ENCODE peak calls at places on chromosomes 1 and 21, in five cellular contexts. A is mesothelial cell of epicardium; K is CD8-positive, alpha-beta T cell; U is pancreas; P is upper lobe of right lung. X is an unnamed sample.

GRCh38 chr1:183234660-183235476 is 48.8 kb downstream of the LAMC2 start:
- DNase-seq in A (peak), K (no peak), U (peak), P (no peak), X (no peak)

GRCh38 chr21:14306143-14306907 is 76.6 kb downstream of the HSPA13 start:
- DNase-seq in A (no peak), K (no peak), U (no peak), P (no peak), X (no peak)

GRCh38 chr1:233227930-233228465 is 67.5 kb downstream of the PCNX2 start:
- DNase-seq in A (no peak), K (no peak), U (no peak), P (no peak), X (no peak)

GRCh38 chr21:43921979-43922945 is 57.2 kb downstream of the AGPAT3 start:
- DNase-seq in A (no peak), K (peak), U (no peak), P (no peak), X (peak)

GRCh38 chr1:55245781-55246180 is 30.6 kb upstream of the USP24 start:
- DNase-seq in A (no peak), K (no peak), U (no peak), P (no peak), X (no peak)

GRCh38 chr1:242146640-242147039 is 147.7 kb upstream of the MAP1LC3C start:
- DNase-seq in A (no peak), K (no peak), U (no peak), P (no peak), X (no peak)

GRCh38 chr1:67261646-67262045 is 46.0 kb upstream of the IL12RB2 start:
- DNase-seq in A (no peak), K (peak), U (no peak), P (no peak), X (no peak)

GRCh38 chr1:26786437-26787380 is 1.0 kb upstream of the PIGV start:
- DNase-seq in A (peak), K (peak), U (no peak), P (peak), X (peak)

GRCh38 chr1:226638608-226639007 is 90.0 kb downstream of the STUM start:
- DNase-seq in A (no peak), K (no peak), U (no peak), P (peak), X (no peak)

GRCh38 chr1:183783896-183784637 is 20.9 kb upstream of the RGL1 start:
- DNase-seq in A (peak), K (no peak), U (peak), P (no peak), X (no peak)

GRCh38 chr1:203673550-203674411 is 47.1 kb downstream of the ATP2B4 start:
- DNase-seq in A (no peak), K (peak), U (no peak), P (no peak), X (peak)

GRCh38 chr1:106651028-106651752 is 405.3 kb upstream of the PRMT6 start:
- DNase-seq in A (no peak), K (no peak), U (no peak), P (no peak), X (no peak)

GRCh38 chr1:229342902-229343587 is at the start of gene CCSAP:
- DNase-seq in A (peak), K (peak), U (peak), P (peak), X (peak)

GRCh38 chr1:15760520-15761211 is 2.1 kb downstream of the FBLIM1 start:
- DNase-seq in A (no peak), K (no peak), U (peak), P (no peak), X (peak)

DNA sequence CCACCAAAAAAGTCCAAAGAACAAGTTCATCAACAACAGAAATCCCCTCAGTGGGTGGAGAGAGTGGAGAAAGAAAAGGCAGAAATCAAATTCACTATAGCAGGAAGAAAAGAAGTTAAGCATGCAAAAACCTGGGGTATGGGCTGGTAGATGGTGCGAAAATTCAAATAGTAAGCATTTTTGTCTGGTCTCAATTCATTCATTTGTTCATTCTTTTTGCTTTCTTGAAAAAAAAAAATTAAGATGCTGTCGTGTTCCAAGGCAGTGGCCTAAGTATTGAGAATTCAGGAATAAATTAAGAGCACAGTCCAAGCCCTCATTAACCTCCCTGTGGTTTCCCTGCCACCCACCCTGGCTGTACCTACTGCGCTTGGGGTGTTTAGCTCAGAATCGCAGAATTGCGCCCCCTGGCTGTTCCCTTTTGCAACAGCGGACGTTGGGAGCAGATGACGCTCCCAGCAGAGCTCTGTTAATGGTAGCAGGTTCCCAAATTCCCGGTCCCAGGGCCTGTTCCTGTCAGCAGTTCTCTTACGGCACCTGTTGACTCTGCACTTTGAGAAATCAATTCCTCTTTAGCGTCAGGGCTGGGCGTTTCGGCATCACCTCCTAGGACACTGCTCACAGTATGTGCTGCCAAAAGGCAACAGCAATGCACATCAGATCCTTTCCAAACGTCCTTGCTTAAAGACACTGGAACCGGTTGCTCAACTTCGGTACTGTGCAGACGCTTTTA is 34.0 kb upstream of the SSX2IP start:
- DNase-seq in A (no peak), K (peak), U (no peak), P (no peak), X (no peak)
- TF ChIP-seq CTCF in A (peak), K (peak), U (peak), P (peak), X (peak)

GRCh38 chr1:93734999-93735398 is 53.4 kb upstream of the BCAR3 start:
- DNase-seq in A (no peak), K (no peak), U (no peak), P (no peak), X (no peak)
- TF ChIP-seq CTCF in A (no peak), K (no peak), U (no peak), P (no peak), X (peak)

GRCh38 chr21:44950351-44950750 is 10.5 kb downstream of the SLX9 start:
- DNase-seq in A (no peak), K (no peak), U (no peak), P (peak), X (no peak)

GRCh38 chr21:44951186-44951915 is 11.5 kb downstream of the SLX9 start:
- DNase-seq in A (no peak), K (no peak), U (no peak), P (peak), X (no peak)

GRCh38 chr21:44948426-44949120 is 8.7 kb downstream of the SLX9 start:
- DNase-seq in A (no peak), K (no peak), U (no peak), P (peak), X (no peak)

GRCh38 chr21:44949161-44950015 is 9.6 kb downstream of the SLX9 start:
- DNase-seq in A (peak), K (peak), U (peak), P (peak), X (peak)

GRCh38 chr21:44950016-44950326 is 10.1 kb downstream of the SLX9 start:
- DNase-seq in A (no peak), K (no peak), U (no peak), P (no peak), X (no peak)
- TF ChIP-seq CTCF in A (peak), K (no peak), U (no peak), P (no peak), X (no peak)

GRCh38 chr1:151946366-151946764 is 37.1 kb upstream of the THEM4 start:
- DNase-seq in A (no peak), K (no peak), U (no peak), P (no peak), X (no peak)

GRCh38 chr1:151948506-151948905 is 39.2 kb upstream of the THEM4 start:
- DNase-seq in A (no peak), K (no peak), U (no peak), P (no peak), X (no peak)

GRCh38 chr1:151947140-151947539 is 37.8 kb upstream of the THEM4 start:
- DNase-seq in A (no peak), K (no peak), U (no peak), P (no peak), X (no peak)

GRCh38 chr1:151952811-151953210 is 40.8 kb downstream of the S100A10 start:
- DNase-seq in A (no peak), K (no peak), U (no peak), P (no peak), X (no peak)

GRCh38 chr1:151949371-151950193 is 40.3 kb upstream of the THEM4 start:
- DNase-seq in A (no peak), K (no peak), U (no peak), P (no peak), X (no peak)
- TF ChIP-seq CTCF in A (no peak), K (no peak), U (no peak), P (no peak), X (no peak)

DNA sequence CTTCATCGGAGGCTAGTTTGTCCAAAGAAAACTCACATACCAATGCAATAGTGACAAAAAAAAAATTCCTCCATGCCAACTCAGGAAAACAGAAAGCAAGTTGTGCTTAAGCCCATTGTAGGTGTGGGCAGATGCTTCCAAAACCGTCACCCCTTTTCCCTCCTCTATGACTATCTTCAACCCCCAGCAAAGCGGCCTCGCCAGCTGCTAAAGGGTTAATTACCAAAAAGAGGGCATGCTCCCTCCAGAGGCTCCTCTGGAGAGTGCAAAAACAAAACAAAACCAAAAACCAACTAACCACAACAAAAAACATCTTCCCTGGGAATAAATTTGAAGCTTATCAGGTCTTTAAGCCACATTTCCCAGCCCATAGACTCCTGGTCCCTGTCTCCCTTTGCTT is 1.2 kb downstream of the LMOD1 start:
- DNase-seq in A (no peak), K (no peak), U (no peak), P (no peak), X (no peak)
- TF ChIP-seq CTCF in A (no peak), K (no peak), U (no peak), P (peak), X (peak)

DNA sequence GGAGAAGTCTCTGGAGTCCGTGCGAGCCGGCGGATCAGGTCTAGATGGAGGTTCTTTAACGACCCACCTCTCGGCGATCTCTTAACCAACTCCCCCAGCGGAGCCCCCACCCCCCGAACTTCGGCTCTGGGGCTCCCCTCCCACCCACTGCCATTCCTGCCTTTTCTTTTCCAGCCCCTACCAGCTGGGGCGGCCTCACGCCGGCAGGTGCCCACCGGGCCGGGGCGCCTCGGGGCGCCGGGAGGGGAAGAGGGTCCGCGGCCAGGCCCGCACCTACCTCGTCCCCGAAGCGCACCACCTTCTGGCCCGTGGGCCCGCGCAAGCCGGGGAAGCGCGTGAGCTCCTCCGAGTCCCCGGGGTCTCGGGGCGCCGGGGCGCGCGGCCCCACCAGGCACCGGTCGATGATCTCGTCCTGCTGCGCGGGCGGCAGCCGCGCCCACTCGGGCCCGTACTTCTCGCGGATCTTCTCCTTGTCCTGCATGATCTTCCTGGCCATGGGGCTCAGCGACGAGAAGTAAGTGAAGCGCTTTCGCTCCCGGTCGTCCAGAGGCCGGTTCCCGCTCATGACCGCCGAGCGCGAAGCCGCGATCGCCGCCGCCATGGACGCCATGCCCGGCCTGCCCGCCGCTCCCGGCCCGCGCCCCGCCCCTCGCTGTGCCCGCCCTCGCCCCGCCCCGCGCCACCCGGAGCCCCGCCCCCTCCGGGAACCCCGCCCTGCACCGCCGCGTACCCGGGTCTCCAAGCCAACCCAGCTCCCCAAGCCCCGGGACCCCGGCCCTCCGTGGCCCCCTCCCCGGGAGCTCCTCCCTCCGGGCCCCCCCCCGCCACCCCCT is at the start of gene C1orf198:
- DNase-seq in A (peak), K (peak), U (peak), P (peak), X (peak)
- TF ChIP-seq CTCF in A (no peak), K (no peak), U (no peak), P (no peak), X (no peak)

GRCh38 chr1:17509320-17509719 is 30.2 kb upstream of the ARHGEF10L start:
- DNase-seq in A (no peak), K (no peak), U (no peak), P (no peak), X (no peak)

GRCh38 chr1:17503146-17503545 is 36.4 kb upstream of the ARHGEF10L start:
- DNase-seq in A (no peak), K (no peak), U (no peak), P (no peak), X (no peak)

GRCh38 chr1:17511188-17511587 is 28.3 kb upstream of the ARHGEF10L start:
- DNase-seq in A (no peak), K (no peak), U (no peak), P (no peak), X (no peak)

GRCh38 chr1:17510138-17510537 is 29.4 kb upstream of the ARHGEF10L start:
- DNase-seq in A (no peak), K (no peak), U (no peak), P (no peak), X (no peak)

GRCh38 chr1:17507916-17508315 is 31.6 kb upstream of the ARHGEF10L start:
- DNase-seq in A (no peak), K (no peak), U (no peak), P (no peak), X (no peak)
- TF ChIP-seq CTCF in A (no peak), K (no peak), U (no peak), P (no peak), X (no peak)

DNA sequence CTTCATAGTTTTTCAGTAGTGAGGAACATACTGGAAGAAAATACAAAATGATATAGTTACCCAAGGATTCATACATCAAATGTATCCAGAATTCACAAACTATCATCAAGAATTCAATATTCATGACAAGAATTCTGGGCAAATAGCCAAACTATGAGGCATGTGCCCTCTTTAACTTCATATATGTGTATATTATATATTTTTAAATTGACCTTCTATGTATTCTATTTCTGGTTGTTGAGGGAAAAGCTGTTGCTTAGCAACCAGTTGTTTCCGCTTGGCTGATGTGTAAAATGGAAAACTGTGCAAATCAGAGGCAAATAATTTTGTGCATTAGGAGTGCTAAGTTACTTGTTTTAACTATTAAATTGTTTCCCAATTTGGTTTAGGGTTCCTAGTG is 35.0 kb upstream of the IVNS1ABP start:
- DNase-seq in A (no peak), K (no peak), U (no peak), P (no peak), X (no peak)
- TF ChIP-seq CTCF in A (no peak), K (no peak), U (no peak), P (no peak), X (no peak)

GRCh38 chr1:218362418-218363076 is 17.4 kb downstream of the TGFB2 start:
- DNase-seq in A (no peak), K (no peak), U (no peak), P (no peak), X (no peak)

GRCh38 chr1:218364028-218364710 is 19.0 kb downstream of the TGFB2 start:
- DNase-seq in A (no peak), K (no peak), U (no peak), P (no peak), X (no peak)

GRCh38 chr1:218363141-218363540 is 18.0 kb downstream of the TGFB2 start:
- DNase-seq in A (no peak), K (no peak), U (no peak), P (no peak), X (no peak)

GRCh38 chr1:218357893-218358232 is 12.7 kb downstream of the TGFB2 start:
- DNase-seq in A (no peak), K (no peak), U (no peak), P (no peak), X (no peak)

DNA sequence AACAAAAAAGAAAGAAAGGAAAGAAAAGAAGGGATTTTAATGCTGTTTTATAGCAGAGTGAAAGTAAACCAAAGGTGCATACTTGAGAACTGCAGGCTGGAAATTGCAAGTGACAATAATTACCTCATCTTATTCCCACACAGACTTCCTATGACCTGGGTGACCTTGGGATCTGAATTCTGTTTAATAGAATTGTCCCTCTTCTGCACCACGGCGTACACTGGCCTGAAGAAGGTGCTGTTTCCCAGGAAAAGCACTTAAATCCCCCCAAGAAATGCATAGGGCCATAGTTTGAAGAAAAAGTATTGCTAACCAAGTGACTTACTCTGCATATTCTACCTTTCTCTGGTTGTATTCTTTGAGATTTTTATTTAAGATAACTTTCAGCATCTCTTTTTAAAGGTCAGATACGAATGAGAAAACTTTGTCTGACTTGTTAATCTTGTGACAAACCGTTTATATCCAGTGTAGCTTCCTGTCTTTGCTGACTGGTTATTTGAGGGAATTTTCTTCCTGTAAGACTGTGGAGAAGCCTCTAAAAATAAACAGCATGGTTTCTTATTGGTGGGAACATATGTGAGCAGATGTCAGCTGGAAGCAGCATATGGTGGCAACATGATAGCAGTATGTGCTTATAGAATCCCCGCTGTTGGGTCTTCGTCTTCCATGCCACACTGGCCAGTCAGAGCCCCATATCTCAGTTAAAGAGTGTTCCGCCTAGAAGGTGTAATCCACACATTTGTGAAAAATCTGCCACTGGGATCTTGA is 16.3 kb downstream of the TGFB2 start:
- DNase-seq in A (no peak), K (no peak), U (no peak), P (no peak), X (no peak)
- TF ChIP-seq CTCF in A (no peak), K (no peak), U (no peak), P (peak), X (peak)